ENCODE peak calls at places on chromosomes 3 and 15, in seven cellular contexts. One of them, this sample, is unnamed.

GRCh38 chr3:40843851-40844548 is 319.2 kb downstream of the ZNF621 start:
- DNase-seq in mammary epithelial cell: peak
- DNase-seq in small intestine: no peak
- DNase-seq in neural progenitor cell: no peak
- DNase-seq in cardiac muscle cell: no peak
- DNase-seq in cardiac fibroblast: no peak
- DNase-seq in left ventricle myocardium inferior: no peak
- DNase-seq in this sample: no peak

GRCh38 chr15:64004582-64004981 is 41.7 kb downstream of the DAPK2 start:
- DNase-seq in mammary epithelial cell: peak
- DNase-seq in small intestine: peak
- DNase-seq in neural progenitor cell: no peak
- DNase-seq in cardiac muscle cell: no peak
- DNase-seq in cardiac fibroblast: peak
- DNase-seq in left ventricle myocardium inferior: no peak
- DNase-seq in this sample: no peak

GRCh38 chr3:123314409-123315270 is 112.9 kb downstream of the SEC22A start:
- DNase-seq in mammary epithelial cell: no peak
- DNase-seq in small intestine: no peak
- DNase-seq in neural progenitor cell: peak
- DNase-seq in cardiac muscle cell: no peak
- DNase-seq in cardiac fibroblast: no peak
- DNase-seq in left ventricle myocardium inferior: no peak
- DNase-seq in this sample: no peak

GRCh38 chr3:63202529-63202928 is 75.6 kb upstream of the SYNPR start:
- DNase-seq in mammary epithelial cell: no peak
- DNase-seq in small intestine: no peak
- DNase-seq in neural progenitor cell: no peak
- DNase-seq in cardiac muscle cell: no peak
- DNase-seq in cardiac fibroblast: no peak
- DNase-seq in left ventricle myocardium inferior: no peak
- DNase-seq in this sample: no peak

GRCh38 chr15:98866503-98866902 is 141.1 kb downstream of the PGPEP1L start:
- DNase-seq in mammary epithelial cell: no peak
- DNase-seq in small intestine: no peak
- DNase-seq in neural progenitor cell: no peak
- DNase-seq in cardiac muscle cell: no peak
- DNase-seq in cardiac fibroblast: peak
- DNase-seq in left ventricle myocardium inferior: no peak
- DNase-seq in this sample: peak

GRCh38 chr3:193769437-193769836 is 176.4 kb downstream of the OPA1 start:
- DNase-seq in mammary epithelial cell: no peak
- DNase-seq in small intestine: no peak
- DNase-seq in neural progenitor cell: no peak
- DNase-seq in cardiac muscle cell: no peak
- DNase-seq in cardiac fibroblast: no peak
- DNase-seq in left ventricle myocardium inferior: no peak
- DNase-seq in this sample: no peak

GRCh38 chr3:18812316-18812715 is 336.0 kb upstream of the KCNH8 start:
- DNase-seq in mammary epithelial cell: peak
- DNase-seq in small intestine: no peak
- DNase-seq in neural progenitor cell: no peak
- DNase-seq in cardiac muscle cell: no peak
- DNase-seq in cardiac fibroblast: peak
- DNase-seq in left ventricle myocardium inferior: no peak
- DNase-seq in this sample: no peak

GRCh38 chr3:178512627-178513026 is 23.6 kb upstream of the KCNMB2 start:
- DNase-seq in mammary epithelial cell: no peak
- DNase-seq in small intestine: no peak
- DNase-seq in neural progenitor cell: no peak
- DNase-seq in cardiac muscle cell: no peak
- DNase-seq in cardiac fibroblast: no peak
- DNase-seq in left ventricle myocardium inferior: no peak
- DNase-seq in this sample: no peak

GRCh38 chr15:82263350-82263749 is 732 bp downstream of the SAXO2 start:
- DNase-seq in mammary epithelial cell: no peak
- DNase-seq in small intestine: peak
- DNase-seq in neural progenitor cell: peak
- DNase-seq in cardiac muscle cell: no peak
- DNase-seq in cardiac fibroblast: no peak
- DNase-seq in left ventricle myocardium inferior: no peak
- DNase-seq in this sample: no peak

GRCh38 chr3:140922634-140923033 is 19.0 kb upstream of the SLC25A36 start:
- DNase-seq in mammary epithelial cell: no peak
- DNase-seq in small intestine: no peak
- DNase-seq in neural progenitor cell: peak
- DNase-seq in cardiac muscle cell: no peak
- DNase-seq in cardiac fibroblast: peak
- DNase-seq in left ventricle myocardium inferior: no peak
- DNase-seq in this sample: peak

GRCh38 chr3:55452886-55453285 is 34.2 kb downstream of the WNT5A start:
- DNase-seq in mammary epithelial cell: no peak
- DNase-seq in small intestine: no peak
- DNase-seq in neural progenitor cell: no peak
- DNase-seq in cardiac muscle cell: no peak
- DNase-seq in cardiac fibroblast: no peak
- DNase-seq in left ventricle myocardium inferior: no peak
- DNase-seq in this sample: no peak

GRCh38 chr3:13313813-13314212 is 106.3 kb downstream of the NUP210 start:
- DNase-seq in mammary epithelial cell: no peak
- DNase-seq in small intestine: no peak
- DNase-seq in neural progenitor cell: no peak
- DNase-seq in cardiac muscle cell: no peak
- DNase-seq in cardiac fibroblast: no peak
- DNase-seq in left ventricle myocardium inferior: no peak
- DNase-seq in this sample: no peak

GRCh38 chr3:193190387-193190786 is 50.6 kb upstream of the PLAAT1 start:
- DNase-seq in mammary epithelial cell: peak
- DNase-seq in small intestine: peak
- DNase-seq in neural progenitor cell: peak
- DNase-seq in cardiac muscle cell: peak
- DNase-seq in cardiac fibroblast: no peak
- DNase-seq in left ventricle myocardium inferior: no peak
- DNase-seq in this sample: no peak

GRCh38 chr15:42024303-42024702 is 3.5 kb upstream of the PLA2G4E start:
- DNase-seq in mammary epithelial cell: no peak
- DNase-seq in small intestine: no peak
- DNase-seq in neural progenitor cell: no peak
- DNase-seq in cardiac muscle cell: no peak
- DNase-seq in cardiac fibroblast: no peak
- DNase-seq in left ventricle myocardium inferior: no peak
- DNase-seq in this sample: no peak

GRCh38 chr3:6421666-6422065 is 439.2 kb upstream of the GRM7 start:
- DNase-seq in mammary epithelial cell: no peak
- DNase-seq in small intestine: no peak
- DNase-seq in neural progenitor cell: no peak
- DNase-seq in cardiac muscle cell: no peak
- DNase-seq in cardiac fibroblast: no peak
- DNase-seq in left ventricle myocardium inferior: no peak
- DNase-seq in this sample: no peak

GRCh38 chr3:174973465-174973864 is 114.3 kb downstream of the NAALADL2 start:
- DNase-seq in mammary epithelial cell: peak
- DNase-seq in small intestine: no peak
- DNase-seq in neural progenitor cell: no peak
- DNase-seq in cardiac muscle cell: no peak
- DNase-seq in cardiac fibroblast: no peak
- DNase-seq in left ventricle myocardium inferior: no peak
- DNase-seq in this sample: no peak

GRCh38 chr3:125694761-125695294 is 99.5 kb upstream of the OSBPL11 start:
- DNase-seq in mammary epithelial cell: no peak
- DNase-seq in small intestine: peak
- DNase-seq in neural progenitor cell: no peak
- DNase-seq in cardiac muscle cell: no peak
- DNase-seq in cardiac fibroblast: no peak
- DNase-seq in left ventricle myocardium inferior: no peak
- DNase-seq in this sample: no peak

GRCh38 chr3:174325834-174326705 is 533.1 kb upstream of the NAALADL2 start:
- DNase-seq in mammary epithelial cell: no peak
- DNase-seq in small intestine: no peak
- DNase-seq in neural progenitor cell: no peak
- DNase-seq in cardiac muscle cell: no peak
- DNase-seq in cardiac fibroblast: peak
- DNase-seq in left ventricle myocardium inferior: no peak
- DNase-seq in this sample: peak

GRCh38 chr15:27671794-27672438 is 427.2 kb downstream of the OCA2 start:
- DNase-seq in mammary epithelial cell: no peak
- DNase-seq in small intestine: no peak
- DNase-seq in neural progenitor cell: peak
- DNase-seq in cardiac muscle cell: no peak
- DNase-seq in cardiac fibroblast: no peak
- DNase-seq in left ventricle myocardium inferior: no peak
- DNase-seq in this sample: no peak

GRCh38 chr15:31214864-31215489 is 111.7 kb upstream of the KLF13 start:
- DNase-seq in mammary epithelial cell: peak
- DNase-seq in small intestine: peak
- DNase-seq in neural progenitor cell: no peak
- DNase-seq in cardiac muscle cell: no peak
- DNase-seq in cardiac fibroblast: peak
- DNase-seq in left ventricle myocardium inferior: peak
- DNase-seq in this sample: peak

GRCh38 chr3:158791259-158791920 is 10.5 kb upstream of the MFSD1 start:
- DNase-seq in mammary epithelial cell: peak
- DNase-seq in small intestine: peak
- DNase-seq in neural progenitor cell: peak
- DNase-seq in cardiac muscle cell: peak
- DNase-seq in cardiac fibroblast: peak
- DNase-seq in left ventricle myocardium inferior: no peak
- DNase-seq in this sample: peak

GRCh38 chr3:191301017-191301416 is 28.2 kb upstream of the CCDC50 start:
- DNase-seq in mammary epithelial cell: no peak
- DNase-seq in small intestine: no peak
- DNase-seq in neural progenitor cell: no peak
- DNase-seq in cardiac muscle cell: no peak
- DNase-seq in cardiac fibroblast: no peak
- DNase-seq in left ventricle myocardium inferior: no peak
- DNase-seq in this sample: no peak

GRCh38 chr3:21170964-21171363 is 580.0 kb downstream of the ZNF385D start:
- DNase-seq in mammary epithelial cell: peak
- DNase-seq in small intestine: no peak
- DNase-seq in neural progenitor cell: peak
- DNase-seq in cardiac muscle cell: peak
- DNase-seq in cardiac fibroblast: peak
- DNase-seq in left ventricle myocardium inferior: no peak
- DNase-seq in this sample: no peak

DNA sequence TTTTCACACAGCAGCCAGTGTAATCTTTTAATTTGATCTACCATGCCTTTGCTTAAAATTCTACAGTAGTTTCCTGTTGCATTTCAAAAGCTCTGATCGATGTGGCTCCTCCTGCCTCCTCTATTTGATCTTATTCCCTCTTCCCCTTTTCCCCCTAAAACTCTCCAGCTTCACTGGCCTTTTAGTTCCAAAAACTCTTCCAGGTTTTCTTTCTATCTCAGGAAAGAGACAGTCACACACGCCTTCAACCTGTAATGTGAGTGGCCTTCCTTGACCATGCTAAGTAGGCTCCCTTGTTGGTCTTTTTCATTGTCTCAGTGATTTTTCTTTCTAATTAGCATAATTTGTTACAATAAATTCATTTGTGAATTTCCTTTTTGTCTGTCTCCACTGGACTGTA is 985 bp downstream of the TEX9 start:
- DNase-seq in mammary epithelial cell: no peak
- DNase-seq in small intestine: no peak
- DNase-seq in neural progenitor cell: peak
- DNase-seq in cardiac muscle cell: no peak
- DNase-seq in cardiac fibroblast: no peak
- DNase-seq in left ventricle myocardium inferior: no peak
- DNase-seq in this sample: no peak
- H3K4me3 ChIP-seq in mammary epithelial cell: peak
- H3K4me3 ChIP-seq in small intestine: peak
- H3K4me3 ChIP-seq in neural progenitor cell: peak
- H3K4me3 ChIP-seq in cardiac muscle cell: peak
- H3K4me3 ChIP-seq in cardiac fibroblast: no peak
- H3K4me3 ChIP-seq in left ventricle myocardium inferior: peak
- H3K4me3 ChIP-seq in this sample: peak

GRCh38 chr15:67135494-67135893 is 70.1 kb downstream of the SMAD3 start:
- DNase-seq in mammary epithelial cell: no peak
- DNase-seq in small intestine: peak
- DNase-seq in neural progenitor cell: no peak
- DNase-seq in cardiac muscle cell: no peak
- DNase-seq in cardiac fibroblast: no peak
- DNase-seq in left ventricle myocardium inferior: no peak
- DNase-seq in this sample: peak

GRCh38 chr15:67132276-67132675 is 66.9 kb downstream of the SMAD3 start:
- DNase-seq in mammary epithelial cell: no peak
- DNase-seq in small intestine: no peak
- DNase-seq in neural progenitor cell: no peak
- DNase-seq in cardiac muscle cell: no peak
- DNase-seq in cardiac fibroblast: no peak
- DNase-seq in left ventricle myocardium inferior: no peak
- DNase-seq in this sample: no peak

GRCh38 chr15:67133026-67133425 is 67.6 kb downstream of the SMAD3 start:
- DNase-seq in mammary epithelial cell: no peak
- DNase-seq in small intestine: no peak
- DNase-seq in neural progenitor cell: no peak
- DNase-seq in cardiac muscle cell: peak
- DNase-seq in cardiac fibroblast: no peak
- DNase-seq in left ventricle myocardium inferior: no peak
- DNase-seq in this sample: no peak

GRCh38 chr15:67134577-67135492 is 69.4 kb downstream of the SMAD3 start:
- DNase-seq in mammary epithelial cell: no peak
- DNase-seq in small intestine: no peak
- DNase-seq in neural progenitor cell: no peak
- DNase-seq in cardiac muscle cell: no peak
- DNase-seq in cardiac fibroblast: no peak
- DNase-seq in left ventricle myocardium inferior: no peak
- DNase-seq in this sample: no peak

GRCh38 chr15:67133738-67134576 is 68.6 kb downstream of the SMAD3 start:
- DNase-seq in mammary epithelial cell: peak
- DNase-seq in small intestine: peak
- DNase-seq in neural progenitor cell: peak
- DNase-seq in cardiac muscle cell: peak
- DNase-seq in cardiac fibroblast: peak
- DNase-seq in left ventricle myocardium inferior: no peak
- DNase-seq in this sample: no peak
- H3K4me3 ChIP-seq in mammary epithelial cell: no peak
- H3K4me3 ChIP-seq in small intestine: no peak
- H3K4me3 ChIP-seq in neural progenitor cell: no peak
- H3K4me3 ChIP-seq in cardiac muscle cell: no peak
- H3K4me3 ChIP-seq in cardiac fibroblast: no peak
- H3K4me3 ChIP-seq in left ventricle myocardium inferior: peak
- H3K4me3 ChIP-seq in this sample: no peak

GRCh38 chr3:100437879-100438622 is 36.7 kb downstream of the LNP1 start:
- DNase-seq in mammary epithelial cell: no peak
- DNase-seq in small intestine: no peak
- DNase-seq in neural progenitor cell: no peak
- DNase-seq in cardiac muscle cell: no peak
- DNase-seq in cardiac fibroblast: no peak
- DNase-seq in left ventricle myocardium inferior: no peak
- DNase-seq in this sample: no peak
- H3K4me3 ChIP-seq in mammary epithelial cell: no peak
- H3K4me3 ChIP-seq in small intestine: no peak
- H3K4me3 ChIP-seq in neural progenitor cell: no peak
- H3K4me3 ChIP-seq in cardiac muscle cell: no peak
- H3K4me3 ChIP-seq in cardiac fibroblast: no peak
- H3K4me3 ChIP-seq in left ventricle myocardium inferior: no peak
- H3K4me3 ChIP-seq in this sample: no peak

DNA sequence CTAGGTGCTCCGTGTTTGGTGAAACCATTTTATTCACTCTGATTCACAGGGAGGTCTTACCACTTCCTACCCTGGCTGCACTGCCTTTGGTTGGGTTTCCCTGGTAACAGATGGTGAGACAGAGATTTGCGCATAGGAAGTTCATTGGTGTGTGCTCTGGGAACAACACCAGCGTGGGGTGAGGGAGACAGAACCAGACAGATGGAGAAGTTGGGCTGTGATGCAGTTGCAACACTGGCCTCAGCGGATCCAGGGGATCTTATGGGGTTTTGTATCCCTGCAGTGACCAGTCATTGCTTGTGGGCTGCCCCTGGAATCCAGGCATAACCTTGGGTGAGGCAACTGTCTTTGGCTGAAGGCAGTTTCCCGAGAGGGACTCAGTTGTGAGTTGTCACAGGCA is 12.5 kb upstream of the IL16 start:
- DNase-seq in mammary epithelial cell: no peak
- DNase-seq in small intestine: no peak
- DNase-seq in neural progenitor cell: no peak
- DNase-seq in cardiac muscle cell: no peak
- DNase-seq in cardiac fibroblast: peak
- DNase-seq in left ventricle myocardium inferior: no peak
- DNase-seq in this sample: peak
- H3K4me3 ChIP-seq in mammary epithelial cell: no peak
- H3K4me3 ChIP-seq in small intestine: no peak
- H3K4me3 ChIP-seq in neural progenitor cell: no peak
- H3K4me3 ChIP-seq in cardiac muscle cell: no peak
- H3K4me3 ChIP-seq in cardiac fibroblast: no peak
- H3K4me3 ChIP-seq in left ventricle myocardium inferior: no peak
- H3K4me3 ChIP-seq in this sample: no peak

This sample was measured in AG10803.